ENCODE peak calls at places on chromosomes 4 and X, in seven cellular contexts. B, M, C, G, Y, N and A are unnamed samples.

GRCh38 chr4:94759767-94760211 is 2.0 kb downstream of the BMPR1B start:
- DNase-seq in B (no peak), M (no peak), C (no peak), G (peak; percentile 65), Y (no peak), N (no peak), A (no peak)

GRCh38 chrX:94831364-94831763 is 1157.4 kb downstream of the FAM133A start:
- DNase-seq in B (no peak), M (peak; percentile 25), C (peak; percentile 11), G (peak; percentile 1), Y (no peak), N (peak; percentile 18), A (peak; percentile 38)

GRCh38 chr4:187172340-187172761 is 448.7 kb upstream of the FAT1 start:
- DNase-seq in B (no peak), M (no peak), C (peak; percentile 25), G (no peak), Y (no peak), N (peak; percentile 92), A (no peak)

GRCh38 chr4:76809594-76810305 is 88.2 kb downstream of the SOWAHB start:
- DNase-seq in B (no peak), M (no peak), C (peak; percentile 30), G (peak; percentile 26), Y (no peak), N (peak; percentile 64), A (no peak)

GRCh38 chrX:21408324-21408723 is 34.1 kb downstream of the CNKSR2 start:
- DNase-seq in B (no peak), M (no peak), C (no peak), G (no peak), Y (no peak), N (no peak), A (no peak)

GRCh38 chrX:100410901-100411801 is 1.1 kb upstream of the PCDH19 start:
- DNase-seq in B (no peak), M (no peak), C (no peak), G (no peak), Y (no peak), N (peak; percentile 18), A (no peak)

GRCh38 chr4:26022346-26022891 is 108.4 kb downstream of the SMIM20 start:
- DNase-seq in B (no peak), M (no peak), C (peak; percentile 72), G (peak; percentile 36), Y (peak; percentile 48), N (peak; percentile 72), A (peak; percentile 85)

GRCh38 chr4:15478724-15479088 is 9.0 kb downstream of the CC2D2A start:
- DNase-seq in B (no peak), M (no peak), C (no peak), G (no peak), Y (no peak), N (no peak), A (no peak)

GRCh38 chr4:41294445-41295062 is 37.8 kb downstream of the UCHL1 start:
- DNase-seq in B (no peak), M (no peak), C (no peak), G (no peak), Y (no peak), N (no peak), A (no peak)

GRCh38 chrX:332496-332860 is 13.9 kb upstream of the GTPBP6 start:
- DNase-seq in B (no peak), M (no peak), C (no peak), G (no peak), Y (no peak), N (no peak), A (no peak)

GRCh38 chr4:157700898-157701694 is 471.7 kb downstream of the GASK1B start:
- DNase-seq in B (no peak), M (peak; percentile 10), C (peak; percentile 7), G (no peak), Y (no peak), N (no peak), A (peak; percentile 18)

GRCh38 chr4:60682901-60683300 is 517.2 kb upstream of the ADGRL3 start:
- DNase-seq in B (no peak), M (no peak), C (peak; percentile 19), G (no peak), Y (peak; percentile 41), N (peak; percentile 12), A (peak; percentile 55)

GRCh38 chr4:627751-628150 is 2.4 kb downstream of the PDE6B start:
- DNase-seq in B (no peak), M (no peak), C (no peak), G (no peak), Y (no peak), N (no peak), A (no peak)

GRCh38 chrX:150693782-150694574 is 782 bp downstream of the MTMR1 start:
- DNase-seq in B (peak; percentile 30), M (peak; percentile 19), C (peak; percentile 42), G (peak; percentile 95), Y (peak; percentile 56), N (peak; percentile 80), A (peak; percentile 67)

GRCh38 chrX:38347136-38347535 is 5.3 kb upstream of the OTC start:
- DNase-seq in B (no peak), M (no peak), C (peak; percentile 85), G (peak; percentile 75), Y (peak; percentile 25), N (peak; percentile 82), A (peak; percentile 40)

GRCh38 chrX:97367149-97367548 is 483.4 kb downstream of the RPA4 start:
- DNase-seq in B (no peak), M (no peak), C (peak; percentile 42), G (no peak), Y (peak; percentile 14), N (peak; percentile 76), A (peak; percentile 71)

DNA sequence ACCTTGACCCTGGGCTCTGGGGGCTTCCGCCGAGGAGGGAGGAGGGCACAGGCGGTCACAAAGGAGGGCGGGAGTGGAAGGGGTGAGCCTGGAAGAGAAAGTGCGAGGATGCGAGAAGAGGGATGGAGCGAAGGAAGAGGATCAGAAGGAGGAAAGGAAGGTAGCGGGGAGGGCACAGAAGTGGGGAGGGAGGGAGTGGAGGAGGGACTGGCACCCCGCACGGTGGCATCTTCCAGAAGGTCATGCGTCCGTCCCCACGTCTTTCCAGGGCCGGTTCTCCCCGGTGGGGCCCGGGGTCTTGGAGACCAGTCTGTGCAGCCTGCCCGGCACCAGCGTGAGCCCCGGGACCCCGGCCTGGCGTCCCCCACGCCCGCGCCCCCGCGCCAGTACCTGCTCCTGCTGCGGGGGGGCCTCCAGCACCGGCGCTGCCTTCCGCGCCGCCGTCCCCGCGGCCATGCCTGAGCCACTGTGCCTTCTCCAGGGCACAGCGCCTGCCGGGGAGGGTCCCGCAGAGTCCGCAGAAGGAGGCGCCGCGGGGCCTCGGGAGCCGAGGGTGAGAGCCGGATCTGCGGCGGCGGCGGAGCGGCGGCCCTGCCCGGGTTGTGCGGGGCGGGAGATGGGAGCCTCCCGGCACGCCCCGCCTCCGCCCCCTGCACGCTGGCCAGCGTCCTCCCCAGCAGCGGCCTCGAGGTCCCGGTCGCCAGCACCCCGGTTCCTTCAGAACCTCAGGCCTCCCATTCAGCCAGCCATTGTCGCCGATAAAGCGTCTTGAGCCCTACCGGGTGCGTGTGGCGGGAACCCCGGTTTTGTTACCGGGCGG is at the start of gene RNF175:
- DNase-seq in B (no peak), M (peak; percentile 32), C (no peak), G (no peak), Y (no peak), N (peak; percentile 31), A (peak; percentile 56)
- H3K4me3 ChIP-seq in B (peak within 1 kb of the TSS; percentile 15), M (peak within 1 kb of the TSS; percentile 56), C (peak within 1 kb of the TSS; percentile 51), G (peak within 1 kb of the TSS; percentile 42), Y (peak within 1 kb of the TSS; percentile 31), N (peak within 1 kb of the TSS; percentile 68), A (peak within 1 kb of the TSS; percentile 65)

DNA sequence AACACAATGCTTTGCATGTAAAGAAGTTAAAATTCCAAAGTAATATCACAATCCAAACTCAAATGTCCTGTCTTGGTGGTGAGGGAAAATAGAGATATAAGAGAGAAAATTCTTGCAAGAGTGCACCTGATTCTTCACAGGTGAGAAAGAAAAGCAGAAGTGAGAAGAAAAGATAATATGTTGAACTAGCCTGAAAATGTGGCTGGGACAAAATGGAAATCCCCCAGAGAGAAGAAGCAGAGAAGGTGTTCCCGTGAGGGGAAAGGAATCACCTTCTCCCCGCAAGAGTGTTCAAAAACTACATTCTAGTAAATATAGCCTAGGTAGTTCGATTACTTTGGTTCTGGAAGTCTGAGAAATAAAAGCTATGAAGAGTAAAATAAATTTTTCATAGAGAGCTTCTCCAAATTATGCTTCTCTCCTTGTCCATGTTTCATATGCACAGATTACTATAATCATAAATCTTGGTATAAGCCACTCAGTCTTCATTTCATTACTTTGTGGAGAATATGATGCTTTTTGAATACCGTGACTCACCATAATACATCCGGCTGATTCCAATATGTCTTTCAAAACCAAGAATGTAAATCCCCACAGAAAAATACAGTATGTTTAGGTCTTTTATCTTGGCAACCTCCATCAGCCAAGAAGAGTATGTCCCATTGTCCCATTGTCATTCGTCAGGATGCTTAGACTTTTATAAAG is 63.1 kb downstream of the COX18 start:
- DNase-seq in B (no peak), M (no peak), C (no peak), G (no peak), Y (no peak), N (no peak), A (no peak)
- H3K4me3 ChIP-seq in B (no peak overlapping the region), M (no peak overlapping the region), C (no peak overlapping the region), G (no peak overlapping the region), Y (no peak overlapping the region), N (no peak overlapping the region), A (no peak overlapping the region)

DNA sequence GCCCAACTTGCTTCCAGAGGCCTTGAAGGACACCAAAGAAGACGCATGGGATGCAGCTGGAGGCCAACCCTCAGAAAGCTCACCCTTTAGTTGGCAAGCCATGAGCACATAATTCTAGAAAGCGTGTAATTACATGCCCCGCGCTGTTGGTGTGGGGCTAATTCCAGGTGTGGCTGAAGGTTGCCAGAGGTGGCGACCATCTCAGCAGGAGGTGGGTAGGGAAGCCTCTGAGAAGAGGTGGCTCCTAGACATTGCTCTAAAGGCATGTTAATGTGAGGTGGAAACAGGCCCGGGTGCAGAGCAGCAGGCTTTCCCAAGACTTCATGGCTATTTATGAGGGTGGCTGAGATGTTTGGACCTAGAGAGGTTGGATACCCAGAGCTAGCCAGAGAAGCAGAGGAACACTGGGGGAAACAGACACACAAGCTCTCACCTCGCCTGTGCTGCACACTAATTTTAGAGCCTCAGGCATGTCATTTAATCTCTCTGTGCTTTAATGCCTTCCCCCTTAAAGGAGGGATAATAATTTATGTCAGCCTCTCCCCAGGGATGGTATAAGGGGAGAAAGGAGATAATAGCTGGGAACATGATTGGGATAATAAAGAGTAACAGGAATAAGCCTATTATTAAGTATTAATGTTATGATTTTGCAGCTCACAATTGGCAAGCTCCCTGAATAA is 60.0 kb upstream of the HELT start:
- DNase-seq in B (no peak), M (peak; percentile 18), C (no peak), G (no peak), Y (no peak), N (no peak), A (no peak)
- H3K4me3 ChIP-seq in B (no peak overlapping the region), M (no peak overlapping the region), C (no peak overlapping the region), G (no peak overlapping the region), Y (no peak overlapping the region), N (no peak overlapping the region), A (no peak overlapping the region)

DNA sequence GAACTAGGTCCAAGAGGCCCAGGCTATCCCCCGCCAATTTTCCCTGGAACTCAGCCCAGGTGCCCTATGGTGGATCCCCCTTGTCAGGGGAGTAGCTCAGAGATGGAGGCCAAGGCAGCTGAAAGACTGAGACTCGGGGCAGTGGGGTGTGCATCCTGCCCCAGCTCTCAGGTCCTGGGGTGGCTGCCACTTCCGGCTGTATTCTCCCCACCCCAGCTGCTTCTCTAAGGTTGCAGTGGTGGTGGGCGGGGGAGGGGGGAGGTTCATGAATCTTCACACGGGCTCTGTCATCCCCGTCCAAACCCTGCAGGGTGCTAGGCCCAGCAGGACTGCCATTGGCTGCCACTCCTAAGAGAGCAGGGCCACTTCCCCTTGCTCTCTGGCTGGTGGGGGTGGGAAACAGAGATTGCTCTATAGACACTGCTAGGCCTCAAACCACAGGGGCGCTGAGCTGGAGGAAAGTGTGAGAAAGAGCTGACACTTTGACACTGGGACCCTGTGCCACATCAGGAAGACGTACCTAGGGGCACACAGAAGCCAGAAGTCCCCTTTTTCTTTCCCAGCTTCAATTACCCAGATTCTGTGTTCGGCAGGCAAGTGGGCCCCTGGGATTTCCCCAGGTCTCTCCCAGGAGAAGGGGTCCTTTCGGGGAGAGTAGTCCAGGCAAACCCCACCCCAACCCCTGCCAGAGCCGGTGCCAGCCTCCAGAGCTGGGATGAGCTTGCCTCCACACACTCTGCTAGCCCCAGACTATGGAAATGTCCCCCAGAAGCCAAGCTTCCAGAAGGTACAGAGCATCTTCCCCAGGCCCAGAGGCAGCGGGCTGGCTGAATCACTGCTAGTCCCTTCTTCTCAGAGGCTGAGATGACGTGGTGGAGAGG is 1.6 kb downstream of the SASH3 start:
- DNase-seq in B (no peak), M (no peak), C (peak; percentile 7), G (no peak), Y (no peak), N (no peak), A (no peak)
- H3K4me3 ChIP-seq in B (no peak overlapping the region), M (no peak overlapping the region), C (no peak overlapping the region), G (no peak overlapping the region), Y (no peak overlapping the region), N (no peak overlapping the region), A (no peak overlapping the region)